ENCODE peak calls at places on chromosomes 12 and 14, in ten cellular contexts. F, U, A, M, L, S, R, I, B and X are unnamed samples.
A peak's percentile ranks its signal among the peaks of the same experiment; 100 is the strongest.

GRCh38 chr12:118102070-118102469 is 1.7 kb downstream of the VSIG10 start:
- DNase-seq in F (no peak), U (no peak), A (peak; percentile 5), M (no peak), L (no peak), S (no peak), R (no peak), I (no peak), B (no peak), X (peak; percentile 61)

GRCh38 chr14:56524971-56525677 is 54.5 kb upstream of the TMEM260 start:
- DNase-seq in F (no peak), U (no peak), A (no peak), M (no peak), L (no peak), S (no peak), R (no peak), I (peak; percentile 35), B (no peak), X (peak; percentile 32)

GRCh38 chr14:54864526-54864925 is 38.1 kb downstream of the GCH1 start:
- DNase-seq in F (no peak), U (no peak), A (no peak), M (no peak), L (no peak), S (no peak), R (no peak), I (no peak), B (no peak), X (no peak)

GRCh38 chr12:84502907-84503787 is 409.5 kb downstream of the SLC6A15 start:
- DNase-seq in F (peak; percentile 77), U (no peak), A (peak; percentile 75), M (peak; percentile 84), L (peak; percentile 63), S (no peak), R (peak; percentile 21), I (peak; percentile 57), B (no peak), X (peak; percentile 1)

GRCh38 chr14:53338192-53338591 is 185.1 kb upstream of the DDHD1 start:
- DNase-seq in F (no peak), U (no peak), A (peak; percentile 58), M (peak; percentile 70), L (no peak), S (no peak), R (no peak), I (no peak), B (no peak), X (no peak)

GRCh38 chr12:41277019-41277770 is 89.1 kb downstream of the PDZRN4 start:
- DNase-seq in F (peak; percentile 30), U (no peak), A (peak; percentile 39), M (peak; percentile 65), L (peak; percentile 78), S (no peak), R (peak; percentile 10), I (peak; percentile 35), B (no peak), X (peak; percentile 7)

GRCh38 chr12:90076851-90077319 is 368.2 kb upstream of the ATP2B1 start:
- DNase-seq in F (no peak), U (no peak), A (peak; percentile 18), M (no peak), L (no peak), S (no peak), R (no peak), I (no peak), B (no peak), X (no peak)

GRCh38 chr12:112354399-112354798 is 27.8 kb downstream of the HECTD4 start:
- DNase-seq in F (no peak), U (no peak), A (no peak), M (no peak), L (no peak), S (no peak), R (no peak), I (no peak), B (no peak), X (no peak)

GRCh38 chr12:16008442-16008841 is 97.3 kb downstream of the DERA start:
- DNase-seq in F (no peak), U (no peak), A (peak; percentile 15), M (no peak), L (no peak), S (no peak), R (no peak), I (no peak), B (no peak), X (no peak)

GRCh38 chr14:38716871-38717270 is 386.2 kb downstream of the SEC23A start:
- DNase-seq in F (no peak), U (no peak), A (no peak), M (no peak), L (no peak), S (no peak), R (no peak), I (no peak), B (no peak), X (no peak)

GRCh38 chr12:119783787-119784186 is 93.3 kb downstream of the CIT start:
- DNase-seq in F (no peak), U (no peak), A (no peak), M (no peak), L (no peak), S (no peak), R (no peak), I (no peak), B (no peak), X (no peak)
- H3K36me3 ChIP-seq in F (no peaks in the 10 kb centered on the region), U (no peaks in the 10 kb centered on the region), A (peaks cover 25% of the 10 kb centered on the region), M (peaks cover 3% of the 10 kb centered on the region), L (peaks cover 23% of the 10 kb centered on the region), S (no peaks in the 10 kb centered on the region), R (no peaks in the 10 kb centered on the region), I (peaks cover 47% of the 10 kb centered on the region), B (peaks cover 8% of the 10 kb centered on the region), X (peaks cover 14% of the 10 kb centered on the region)

GRCh38 chr12:23950775-23951391 is 1.4 kb upstream of the SOX5 start:
- DNase-seq in F (peak; percentile 26), U (no peak), A (peak; percentile 72), M (peak; percentile 50), L (peak; percentile 29), S (peak; percentile 51), R (no peak), I (peak; percentile 27), B (no peak), X (no peak)
- H3K4me3 ChIP-seq in F (peak overlapping the region; percentile 37), U (peak overlapping the region; percentile 37), A (peak overlapping the region; percentile 88), M (peak overlapping the region; percentile 45), L (peak overlapping the region; percentile 88), S (peak overlapping the region; percentile 49), R (peak overlapping the region; percentile 60), I (peak overlapping the region; percentile 42), B (no peak overlapping the region), X (peak overlapping the region; percentile 25)

GRCh38 chr14:102798926-102799325 is 21.7 kb downstream of the TRAF3 start:
- DNase-seq in F (no peak), U (no peak), A (no peak), M (no peak), L (no peak), S (no peak), R (no peak), I (no peak), B (no peak), X (peak; percentile 2)
- H3K36me3 ChIP-seq in F (no peaks in the 10 kb centered on the region), U (no peaks in the 10 kb centered on the region), A (peaks cover under 1% of the 10 kb centered on the region), M (no peaks in the 10 kb centered on the region), L (no peaks in the 10 kb centered on the region), S (no peaks in the 10 kb centered on the region), R (no peaks in the 10 kb centered on the region), I (no peaks in the 10 kb centered on the region), B (peaks cover under 1% of the 10 kb centered on the region), X (no peaks in the 10 kb centered on the region)

GRCh38 chr12:4189721-4190120 is 83.8 kb upstream of the CCND2 start:
- DNase-seq in F (no peak), U (no peak), A (no peak), M (no peak), L (no peak), S (no peak), R (no peak), I (no peak), B (no peak), X (no peak)
- H3K4me3 ChIP-seq in F (no peak overlapping the region), U (no peak overlapping the region), A (no peak overlapping the region), M (no peak overlapping the region), L (no peak overlapping the region), S (no peak overlapping the region), R (no peak overlapping the region), I (no peak overlapping the region), B (no peak overlapping the region), X (no peak overlapping the region)

GRCh38 chr12:132007041-132007440 is 57.3 kb downstream of the EP400 start:
- DNase-seq in F (no peak), U (no peak), A (no peak), M (no peak), L (no peak), S (no peak), R (no peak), I (no peak), B (no peak), X (no peak)

GRCh38 chr12:132006056-132006680 is 56.4 kb downstream of the EP400 start:
- DNase-seq in F (no peak), U (no peak), A (peak; percentile 33), M (peak; percentile 36), L (no peak), S (no peak), R (no peak), I (no peak), B (no peak), X (no peak)

GRCh38 chr12:132004946-132005345 is 55.2 kb downstream of the EP400 start:
- DNase-seq in F (no peak), U (no peak), A (no peak), M (no peak), L (no peak), S (no peak), R (no peak), I (no peak), B (no peak), X (no peak)

GRCh38 chr12:132014092-132014914 is 64.6 kb downstream of the EP400 start:
- DNase-seq in F (no peak), U (no peak), A (no peak), M (no peak), L (no peak), S (peak; percentile 50), R (no peak), I (no peak), B (no peak), X (peak; percentile 35)

GRCh38 chr12:132009336-132009859 is 59.7 kb downstream of the EP400 start:
- DNase-seq in F (no peak), U (no peak), A (no peak), M (no peak), L (no peak), S (no peak), R (no peak), I (no peak), B (no peak), X (no peak)
- H3K36me3 ChIP-seq in F (no peaks in the 10 kb centered on the region), U (no peaks in the 10 kb centered on the region), A (peaks cover 82% of the 10 kb centered on the region), M (peaks cover 8% of the 10 kb centered on the region), L (peaks cover 65% of the 10 kb centered on the region), S (peaks cover 84% of the 10 kb centered on the region), R (peaks cover 87% of the 10 kb centered on the region), I (peaks cover 90% of the 10 kb centered on the region), B (peaks cover 72% of the 10 kb centered on the region), X (peaks cover 38% of the 10 kb centered on the region)

GRCh38 chr12:131619106-131619642 is 91.7 kb upstream of the SFSWAP start:
- DNase-seq in F (no peak), U (no peak), A (no peak), M (no peak), L (no peak), S (no peak), R (no peak), I (no peak), B (no peak), X (no peak)
- H3K4me3 ChIP-seq in F (no peak overlapping the region), U (no peak overlapping the region), A (no peak overlapping the region), M (no peak overlapping the region), L (no peak overlapping the region), S (no peak overlapping the region), R (no peak overlapping the region), I (no peak overlapping the region), B (no peak overlapping the region), X (no peak overlapping the region)

GRCh38 chr12:96846313-96846712 is 60.7 kb upstream of the NEDD1 start:
- DNase-seq in F (no peak), U (no peak), A (no peak), M (no peak), L (no peak), S (no peak), R (no peak), I (peak; percentile 16), B (no peak), X (peak; percentile 23)
- H3K36me3 ChIP-seq in F (no peaks in the 10 kb centered on the region), U (no peaks in the 10 kb centered on the region), A (no peaks in the 10 kb centered on the region), M (no peaks in the 10 kb centered on the region), L (no peaks in the 10 kb centered on the region), S (no peaks in the 10 kb centered on the region), R (no peaks in the 10 kb centered on the region), I (no peaks in the 10 kb centered on the region), B (no peaks in the 10 kb centered on the region), X (no peaks in the 10 kb centered on the region)